ENCODE peak calls at places on chromosomes 16 and 17, in ten cellular contexts. One of them, this sample, is unnamed.

GRCh38 chr16:51151951-51152663 is 1.0 kb upstream of the SALL1 start:
- DNase-seq in adrenal gland: no peak
- DNase-seq in tibial nerve: peak; percentile 17
- DNase-seq in esophagus muscularis mucosa: no peak
- DNase-seq in A549: peak; percentile 16
- DNase-seq in lower leg skin: peak; percentile 65
- DNase-seq in NB4: no peak
- DNase-seq in IMR-90: peak; percentile 80
- DNase-seq in ovary: peak; percentile 92
- DNase-seq in testis: peak; percentile 41
- DNase-seq in this sample: peak; percentile 44

GRCh38 chr17:37720989-37721388 is 23.9 kb downstream of the HNF1B start:
- DNase-seq in IMR-90: no peak
- DNase-seq in esophagus muscularis mucosa: no peak
- DNase-seq in lower leg skin: no peak
- DNase-seq in tibial nerve: no peak
- DNase-seq in A549: no peak
- DNase-seq in ovary: no peak
- DNase-seq in NB4: no peak
- DNase-seq in testis: no peak
- DNase-seq in adrenal gland: no peak
- DNase-seq in this sample: no peak

GRCh38 chr17:12549499-12549901 is 116.2 kb upstream of the MYOCD start:
- DNase-seq in testis: no peak
- DNase-seq in esophagus muscularis mucosa: no peak
- DNase-seq in NB4: no peak
- DNase-seq in adrenal gland: no peak
- DNase-seq in tibial nerve: no peak
- DNase-seq in lower leg skin: no peak
- DNase-seq in A549: no peak
- DNase-seq in ovary: no peak
- DNase-seq in IMR-90: peak; percentile 72
- DNase-seq in this sample: no peak

GRCh38 chr16:46887524-46887854 is 3.3 kb downstream of the GPT2 start:
- DNase-seq in ovary: no peak
- DNase-seq in IMR-90: no peak
- DNase-seq in A549: no peak
- DNase-seq in testis: no peak
- DNase-seq in NB4: no peak
- DNase-seq in adrenal gland: no peak
- DNase-seq in lower leg skin: no peak
- DNase-seq in esophagus muscularis mucosa: no peak
- DNase-seq in tibial nerve: no peak
- DNase-seq in this sample: no peak

GRCh38 chr16:89210904-89211515 is 6.5 kb upstream of the ZNF778 start:
- DNase-seq in NB4: no peak
- DNase-seq in testis: no peak
- DNase-seq in A549: no peak
- DNase-seq in IMR-90: peak; percentile 27
- DNase-seq in ovary: no peak
- DNase-seq in adrenal gland: no peak
- DNase-seq in lower leg skin: no peak
- DNase-seq in tibial nerve: no peak
- DNase-seq in esophagus muscularis mucosa: no peak
- DNase-seq in this sample: no peak

GRCh38 chr17:9957244-9957643 is 52.2 kb upstream of the RCVRN start:
- DNase-seq in NB4: no peak
- DNase-seq in A549: no peak
- DNase-seq in adrenal gland: no peak
- DNase-seq in ovary: no peak
- DNase-seq in lower leg skin: no peak
- DNase-seq in testis: no peak
- DNase-seq in esophagus muscularis mucosa: no peak
- DNase-seq in IMR-90: no peak
- DNase-seq in tibial nerve: no peak
- DNase-seq in this sample: no peak

GRCh38 chr16:70162041-70162451 is 11.5 kb upstream of the CLEC18C start:
- DNase-seq in testis: peak; percentile 12
- DNase-seq in ovary: no peak
- DNase-seq in A549: peak; percentile 64
- DNase-seq in tibial nerve: no peak
- DNase-seq in IMR-90: peak; percentile 80
- DNase-seq in esophagus muscularis mucosa: peak; percentile 90
- DNase-seq in adrenal gland: peak; percentile 16
- DNase-seq in lower leg skin: no peak
- DNase-seq in NB4: peak; percentile 34
- DNase-seq in this sample: no peak

GRCh38 chr16:81823111-81823510 is 44.0 kb downstream of the PLCG2 start:
- DNase-seq in adrenal gland: no peak
- DNase-seq in testis: no peak
- DNase-seq in lower leg skin: no peak
- DNase-seq in esophagus muscularis mucosa: no peak
- DNase-seq in tibial nerve: no peak
- DNase-seq in IMR-90: no peak
- DNase-seq in NB4: peak; percentile 93
- DNase-seq in ovary: no peak
- DNase-seq in A549: no peak
- DNase-seq in this sample: peak; percentile 33

GRCh38 chr17:32747856-32748255 is 129.1 kb downstream of the MYO1D start:
- DNase-seq in lower leg skin: no peak
- DNase-seq in IMR-90: no peak
- DNase-seq in testis: no peak
- DNase-seq in A549: no peak
- DNase-seq in NB4: no peak
- DNase-seq in esophagus muscularis mucosa: no peak
- DNase-seq in adrenal gland: no peak
- DNase-seq in tibial nerve: no peak
- DNase-seq in ovary: no peak
- DNase-seq in this sample: no peak

GRCh38 chr16:52256310-52257078 is 290.4 kb downstream of the TOX3 start:
- DNase-seq in lower leg skin: no peak
- DNase-seq in ovary: no peak
- DNase-seq in tibial nerve: no peak
- DNase-seq in testis: no peak
- DNase-seq in IMR-90: no peak
- DNase-seq in A549: no peak
- DNase-seq in esophagus muscularis mucosa: no peak
- DNase-seq in NB4: no peak
- DNase-seq in adrenal gland: no peak
- DNase-seq in this sample: no peak

GRCh38 chr17:68762911-68763310 is 161.7 kb upstream of the FAM20A start:
- DNase-seq in adrenal gland: no peak
- DNase-seq in lower leg skin: no peak
- DNase-seq in tibial nerve: no peak
- DNase-seq in IMR-90: no peak
- DNase-seq in ovary: no peak
- DNase-seq in esophagus muscularis mucosa: no peak
- DNase-seq in testis: no peak
- DNase-seq in A549: no peak
- DNase-seq in NB4: no peak
- DNase-seq in this sample: no peak

GRCh38 chr16:27452569-27453475 is 50.8 kb downstream of the IL21R start:
- DNase-seq in NB4: no peak
- DNase-seq in lower leg skin: no peak
- DNase-seq in testis: no peak
- DNase-seq in IMR-90: no peak
- DNase-seq in esophagus muscularis mucosa: no peak
- DNase-seq in tibial nerve: no peak
- DNase-seq in A549: no peak
- DNase-seq in ovary: no peak
- DNase-seq in adrenal gland: no peak
- DNase-seq in this sample: no peak

GRCh38 chr16:31458835-31459721 is at the start of gene ARMC5:
- DNase-seq in lower leg skin: peak; percentile 99
- DNase-seq in testis: peak; percentile 98
- DNase-seq in tibial nerve: peak; percentile 89
- DNase-seq in adrenal gland: peak; percentile 98
- DNase-seq in IMR-90: peak; percentile 99
- DNase-seq in esophagus muscularis mucosa: peak; percentile 99
- DNase-seq in A549: peak; percentile 99
- DNase-seq in ovary: peak; percentile 98
- DNase-seq in NB4: peak; percentile 99
- DNase-seq in this sample: peak; percentile 98
- TF ChIP-seq POLR2A in lower leg skin: no peak
- TF ChIP-seq POLR2A in testis: peak; percentile 22
- TF ChIP-seq POLR2A in tibial nerve: peak; percentile 14
- TF ChIP-seq POLR2A in adrenal gland: peak; percentile 70
- TF ChIP-seq POLR2A in IMR-90: peak; percentile 92
- TF ChIP-seq POLR2A in esophagus muscularis mucosa: peak; percentile 53
- TF ChIP-seq POLR2A in A549: peak; percentile 69
- TF ChIP-seq POLR2A in ovary: peak; percentile 86
- TF ChIP-seq POLR2A in NB4: peak; percentile 85
- TF ChIP-seq POLR2A in this sample: no peak

GRCh38 chr16:30446203-30446595 is 525 bp upstream of the SEPHS2 start:
- DNase-seq in adrenal gland: no peak
- DNase-seq in NB4: no peak
- DNase-seq in IMR-90: no peak
- DNase-seq in ovary: no peak
- DNase-seq in lower leg skin: no peak
- DNase-seq in esophagus muscularis mucosa: no peak
- DNase-seq in tibial nerve: no peak
- DNase-seq in A549: no peak
- DNase-seq in testis: no peak
- DNase-seq in this sample: no peak

GRCh38 chr16:30445408-30446202 is at the start of gene SEPHS2:
- DNase-seq in tibial nerve: peak; percentile 100
- DNase-seq in lower leg skin: peak; percentile 100
- DNase-seq in adrenal gland: peak; percentile 99
- DNase-seq in NB4: peak; percentile 97
- DNase-seq in ovary: peak; percentile 94
- DNase-seq in A549: peak; percentile 98
- DNase-seq in IMR-90: peak; percentile 97
- DNase-seq in esophagus muscularis mucosa: peak; percentile 99
- DNase-seq in testis: peak; percentile 100
- DNase-seq in this sample: peak; percentile 98

GRCh38 chr16:30449116-30449435 is 3.4 kb upstream of the SEPHS2 start:
- DNase-seq in lower leg skin: no peak
- DNase-seq in ovary: no peak
- DNase-seq in IMR-90: no peak
- DNase-seq in esophagus muscularis mucosa: no peak
- DNase-seq in A549: no peak
- DNase-seq in testis: no peak
- DNase-seq in NB4: no peak
- DNase-seq in tibial nerve: no peak
- DNase-seq in adrenal gland: no peak
- DNase-seq in this sample: no peak

GRCh38 chr16:30445149-30445407 is 596 bp downstream of the SEPHS2 start:
- DNase-seq in lower leg skin: no peak
- DNase-seq in adrenal gland: no peak
- DNase-seq in esophagus muscularis mucosa: no peak
- DNase-seq in NB4: no peak
- DNase-seq in testis: no peak
- DNase-seq in tibial nerve: no peak
- DNase-seq in A549: no peak
- DNase-seq in IMR-90: no peak
- DNase-seq in ovary: no peak
- DNase-seq in this sample: no peak

GRCh38 chr16:30447512-30448226 is 2.0 kb upstream of the SEPHS2 start:
- DNase-seq in adrenal gland: no peak
- DNase-seq in tibial nerve: no peak
- DNase-seq in ovary: no peak
- DNase-seq in A549: no peak
- DNase-seq in lower leg skin: no peak
- DNase-seq in testis: no peak
- DNase-seq in NB4: no peak
- DNase-seq in IMR-90: no peak
- DNase-seq in esophagus muscularis mucosa: no peak
- DNase-seq in this sample: no peak
- TF ChIP-seq POLR2A in adrenal gland: no peak
- TF ChIP-seq POLR2A in tibial nerve: no peak
- TF ChIP-seq POLR2A in ovary: no peak
- TF ChIP-seq POLR2A in A549: no peak
- TF ChIP-seq POLR2A in lower leg skin: no peak
- TF ChIP-seq POLR2A in testis: no peak
- TF ChIP-seq POLR2A in NB4: no peak
- TF ChIP-seq POLR2A in IMR-90: no peak
- TF ChIP-seq POLR2A in esophagus muscularis mucosa: no peak
- TF ChIP-seq POLR2A in this sample: no peak

DNA sequence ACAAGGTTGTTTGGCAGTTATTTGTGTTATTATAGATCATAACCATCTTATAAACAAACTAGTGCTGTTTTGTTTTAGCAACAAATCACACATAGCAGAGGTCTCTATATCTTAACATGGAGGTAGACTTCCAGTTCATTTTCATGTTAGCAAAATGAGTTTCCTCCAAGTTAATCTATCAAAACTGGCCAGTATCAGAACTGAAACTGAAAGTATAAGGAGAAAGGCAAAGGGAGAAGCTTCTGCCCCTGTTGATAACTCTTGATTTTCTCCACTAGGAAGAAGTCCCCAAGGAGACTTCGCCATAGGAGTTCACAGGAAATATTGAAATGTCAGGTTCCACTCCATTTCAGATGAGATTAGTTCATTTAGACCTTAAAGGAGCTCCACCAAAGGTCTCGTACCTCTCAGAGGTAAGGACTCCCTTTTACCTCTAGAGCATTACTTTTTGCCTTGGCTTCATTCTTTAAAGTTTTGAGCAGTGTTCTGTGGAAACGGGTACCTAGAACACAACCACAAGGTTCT is 1.1 kb upstream of the OGFOD3 start:
- DNase-seq in adrenal gland: no peak
- DNase-seq in A549: no peak
- DNase-seq in NB4: no peak
- DNase-seq in tibial nerve: no peak
- DNase-seq in IMR-90: no peak
- DNase-seq in ovary: no peak
- DNase-seq in lower leg skin: no peak
- DNase-seq in esophagus muscularis mucosa: no peak
- DNase-seq in testis: no peak
- DNase-seq in this sample: no peak
- TF ChIP-seq POLR2A in adrenal gland: no peak
- TF ChIP-seq POLR2A in A549: no peak
- TF ChIP-seq POLR2A in NB4: no peak
- TF ChIP-seq POLR2A in tibial nerve: no peak
- TF ChIP-seq POLR2A in IMR-90: no peak
- TF ChIP-seq POLR2A in ovary: no peak
- TF ChIP-seq POLR2A in lower leg skin: no peak
- TF ChIP-seq POLR2A in esophagus muscularis mucosa: no peak
- TF ChIP-seq POLR2A in testis: no peak
- TF ChIP-seq POLR2A in this sample: no peak

DNA sequence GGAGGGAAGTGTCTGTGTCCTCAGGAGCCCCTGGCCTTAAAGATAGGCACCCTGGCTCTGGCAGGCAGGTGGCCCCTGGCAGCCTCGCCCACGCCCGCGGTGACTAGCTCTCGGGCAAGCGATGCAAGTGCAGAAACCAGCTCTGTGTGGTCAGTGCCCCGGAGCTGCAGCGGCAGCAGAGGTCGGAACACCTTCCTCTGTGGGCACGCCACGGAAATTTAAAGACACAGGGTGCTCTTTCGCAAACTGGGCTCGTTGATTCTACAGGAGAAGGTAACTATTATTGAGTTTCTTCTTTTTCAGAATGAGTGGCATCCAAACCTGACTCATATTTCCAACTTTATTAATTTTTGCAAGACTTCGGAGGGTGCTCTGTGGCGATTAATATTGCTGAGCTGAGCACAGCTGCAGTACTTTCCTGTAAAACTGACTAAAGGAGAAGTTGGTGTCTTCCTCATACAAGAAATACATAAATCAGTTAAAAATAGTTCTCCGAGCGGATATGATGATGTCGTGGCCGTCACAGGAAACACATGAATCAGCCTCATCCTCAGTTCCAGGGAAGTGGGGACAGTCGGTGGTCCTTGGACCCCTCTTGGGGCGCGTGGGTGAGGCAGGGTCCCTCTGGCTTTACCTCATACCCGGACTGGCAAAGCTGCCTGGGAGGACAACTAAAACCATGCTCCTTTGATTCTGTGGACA is 120.2 kb downstream of the METRNL start:
- DNase-seq in esophagus muscularis mucosa: no peak
- DNase-seq in IMR-90: peak; percentile 49
- DNase-seq in lower leg skin: peak; percentile 89
- DNase-seq in A549: no peak
- DNase-seq in adrenal gland: peak; percentile 53
- DNase-seq in tibial nerve: peak; percentile 58
- DNase-seq in ovary: no peak
- DNase-seq in NB4: peak; percentile 91
- DNase-seq in testis: peak; percentile 34
- DNase-seq in this sample: peak; percentile 60
- TF ChIP-seq POLR2A in esophagus muscularis mucosa: no peak
- TF ChIP-seq POLR2A in IMR-90: no peak
- TF ChIP-seq POLR2A in lower leg skin: no peak
- TF ChIP-seq POLR2A in A549: no peak
- TF ChIP-seq POLR2A in adrenal gland: no peak
- TF ChIP-seq POLR2A in tibial nerve: no peak
- TF ChIP-seq POLR2A in ovary: no peak
- TF ChIP-seq POLR2A in NB4: no peak
- TF ChIP-seq POLR2A in testis: no peak
- TF ChIP-seq POLR2A in this sample: no peak

This sample was measured in heart left ventricle.